ENCODE peak calls at places on chromosomes 2 and 18, in nine cellular contexts. J is cardiac fibroblast; E is AG09309; V is SK-N-MC; F is HepG2; I is CD8-positive, alpha-beta memory T cell; B is astrocyte of the spinal cord; M is CD8-positive, alpha-beta T cell; Y is left lung. R is an unnamed sample.

GRCh38 chr18:47174545-47175116 is 1.5 kb downstream of the IER3IP1 start:
- DNase-seq in J (no peak), Y (no peak), V (no peak), E (no peak), M (no peak), B (no peak), F (no peak), I (no peak), R (no peak)

GRCh38 chr18:470661-471501 is 29.6 kb downstream of the COLEC12 start:
- DNase-seq in Y (no peak), I (no peak), E (peak), V (no peak), B (peak), M (no peak), F (no peak), J (peak), R (no peak)

GRCh38 chr2:55047677-55048299 is 2.5 kb downstream of the RTN4 start:
- DNase-seq in I (no peak), Y (no peak), B (peak), J (peak), V (no peak), F (peak), E (no peak), M (no peak), R (no peak)

GRCh38 chr18:71994273-71994672 is 549.9 kb downstream of the CBLN2 start:
- DNase-seq in V (no peak), I (no peak), B (no peak), E (no peak), Y (no peak), M (no peak), F (no peak), J (no peak), R (no peak)

GRCh38 chr2:132448331-132448730 is 31.7 kb downstream of the GPR39 start:
- DNase-seq in E (no peak), Y (no peak), V (no peak), F (no peak), B (no peak), M (no peak), J (peak), I (no peak), R (no peak)

GRCh38 chr2:217732995-217733394 is 269.8 kb downstream of the TNS1 start:
- DNase-seq in B (no peak), F (no peak), V (no peak), M (no peak), I (no peak), Y (no peak), E (peak), J (peak), R (no peak)

GRCh38 chr2:120032297-120032696 is 19.4 kb downstream of the EPB41L5 start:
- DNase-seq in V (no peak), I (no peak), J (no peak), Y (no peak), E (no peak), M (no peak), F (no peak), B (no peak), R (no peak)

GRCh38 chr2:12771154-12771553 is 54.4 kb downstream of the TRIB2 start:
- DNase-seq in M (no peak), J (no peak), I (no peak), B (no peak), Y (no peak), V (no peak), E (no peak), F (no peak), R (no peak)

GRCh38 chr2:15561574-15562344 is 625 bp upstream of the NBAS start:
- DNase-seq in J (peak), E (no peak), M (peak), I (no peak), F (peak), V (no peak), Y (no peak), B (peak), R (no peak)

GRCh38 chr2:162198239-162198638 is 45.0 kb downstream of the FAP start:
- DNase-seq in V (no peak), Y (no peak), I (no peak), J (peak), M (no peak), B (peak), E (no peak), F (no peak), R (no peak)

GRCh38 chr2:189751080-189751658 is 11.4 kb downstream of the OSGEPL1 start:
- DNase-seq in B (peak), E (no peak), I (peak), J (peak), F (peak), Y (no peak), V (no peak), M (peak), R (no peak)

GRCh38 chr18:75455249-75456183 is 28.0 kb upstream of the SMIM21 start:
- DNase-seq in E (no peak), B (peak), M (no peak), I (no peak), V (no peak), Y (no peak), F (no peak), J (peak), R (no peak)

GRCh38 chr2:172063446-172063845 is 21.9 kb upstream of the DLX1 start:
- DNase-seq in Y (no peak), M (no peak), E (no peak), B (no peak), J (no peak), V (no peak), I (no peak), F (no peak), R (no peak)

GRCh38 chr18:5890606-5891360 is 4.5 kb downstream of the TMEM200C start:
- DNase-seq in J (no peak), B (no peak), V (no peak), F (peak), I (no peak), E (no peak), Y (peak), M (no peak), R (no peak)

GRCh38 chr2:197236159-197236558 is 74.4 kb downstream of the ANKRD44 start:
- DNase-seq in E (no peak), J (no peak), V (no peak), F (no peak), I (no peak), Y (no peak), M (no peak), B (no peak), R (no peak)

GRCh38 chr18:31563778-31564177 is 27.9 kb upstream of the TTR start:
- DNase-seq in I (no peak), F (no peak), M (no peak), Y (no peak), E (no peak), J (peak), V (no peak), B (no peak), R (no peak)

GRCh38 chr2:129056959-129057317 is 738.3 kb upstream of the HS6ST1 start:
- DNase-seq in M (no peak), I (no peak), Y (no peak), E (no peak), B (no peak), J (no peak), F (no peak), V (no peak), R (no peak)

GRCh38 chr2:143717532-143718168 is 588.4 kb downstream of the ARHGAP15 start:
- DNase-seq in J (peak), Y (no peak), M (no peak), B (peak), E (no peak), F (no peak), I (no peak), V (no peak), R (no peak)
- H3K4me3 ChIP-seq in J (no peak), Y (no peak), M (no peak), B (no peak), E (no peak), F (no peak), I (no peak), V (no peak), R (no peak)

GRCh38 chr18:50989711-50990110 is 21.9 kb downstream of the ELAC1 start:
- DNase-seq in J (no peak), V (no peak), E (no peak), Y (no peak), B (no peak), F (no peak), M (no peak), I (no peak), R (no peak)

GRCh38 chr18:50994031-50994430 is 26.2 kb downstream of the ELAC1 start:
- DNase-seq in Y (no peak), V (no peak), M (no peak), E (no peak), I (no peak), J (no peak), B (no peak), F (no peak), R (no peak)
- H3K4me3 ChIP-seq in Y (no peak), V (no peak), M (no peak), E (no peak), I (no peak), J (no peak), B (no peak), F (no peak), R (no peak)

GRCh38 chr2:241009601-241010530 is 11.4 kb downstream of the SNED1 start:
- DNase-seq in Y (no peak), E (peak), M (peak), F (no peak), J (peak), B (peak), I (peak), V (peak), R (no peak)
- H3K4me3 ChIP-seq in Y (peak), E (peak), M (peak), F (peak), J (peak), B (no peak), I (peak), V (peak), R (peak)

GRCh38 chr2:170717991-170718589 is 3.0 kb downstream of the SP5 start:
- DNase-seq in B (no peak), Y (no peak), V (no peak), J (no peak), E (no peak), I (no peak), M (no peak), F (peak), R (no peak)
- H3K4me3 ChIP-seq in B (no peak), Y (no peak), V (no peak), J (no peak), E (no peak), I (no peak), M (no peak), F (peak), R (no peak)

GRCh38 chr18:45835057-45835634 is 9.7 kb downstream of the SIGLEC15 start:
- DNase-seq in B (no peak), I (no peak), Y (no peak), J (no peak), F (no peak), E (no peak), M (no peak), V (no peak), R (no peak)

GRCh38 chr18:45837283-45838070 is 12.0 kb downstream of the SIGLEC15 start:
- DNase-seq in M (no peak), Y (no peak), B (peak), I (peak), E (no peak), F (no peak), J (peak), V (no peak), R (no peak)

GRCh38 chr18:45834303-45834702 is 8.8 kb downstream of the SIGLEC15 start:
- DNase-seq in B (no peak), Y (no peak), I (no peak), E (no peak), J (no peak), F (no peak), V (no peak), M (no peak), R (no peak)

GRCh38 chr18:45838302-45839070 is 13.0 kb downstream of the SIGLEC15 start:
- DNase-seq in E (no peak), B (no peak), J (no peak), Y (no peak), F (no peak), V (no peak), I (no peak), M (no peak), R (no peak)

GRCh38 chr18:45836242-45837215 is 11.1 kb downstream of the SIGLEC15 start:
- DNase-seq in V (no peak), J (no peak), Y (no peak), B (no peak), I (no peak), F (no peak), E (no peak), M (no peak), R (no peak)
- H3K4me3 ChIP-seq in V (no peak), J (no peak), Y (no peak), B (no peak), I (no peak), F (no peak), E (no peak), M (no peak), R (no peak)

GRCh38 chr18:77087391-77088141 is 45.0 kb downstream of the MBP start:
- DNase-seq in E (no peak), V (no peak), M (no peak), Y (no peak), F (no peak), I (no peak), J (peak), B (peak), R (no peak)
- H3K4me3 ChIP-seq in E (peak), V (no peak), M (no peak), Y (peak), F (peak), I (no peak), J (peak), B (peak), R (peak)

GRCh38 chr2:150469706-150470105 is 17.8 kb downstream of the RND3 start:
- DNase-seq in E (no peak), V (no peak), Y (no peak), I (no peak), B (peak), M (no peak), J (peak), F (no peak), R (no peak)

GRCh38 chr2:150473767-150474166 is 13.7 kb downstream of the RND3 start:
- DNase-seq in I (no peak), V (no peak), E (no peak), M (no peak), F (no peak), J (no peak), Y (no peak), B (no peak), R (no peak)

GRCh38 chr2:150474326-150475074 is 13.0 kb downstream of the RND3 start:
- DNase-seq in J (peak), V (no peak), Y (no peak), E (no peak), F (no peak), B (peak), I (no peak), M (no peak), R (no peak)

GRCh38 chr2:150470435-150470834 is 17.0 kb downstream of the RND3 start:
- DNase-seq in Y (no peak), I (no peak), V (no peak), F (no peak), J (peak), B (no peak), M (no peak), E (no peak), R (peak)

GRCh38 chr2:150472122-150472899 is 15.2 kb downstream of the RND3 start:
- DNase-seq in I (no peak), Y (peak), F (no peak), M (no peak), E (no peak), J (peak), B (peak), V (no peak), R (peak)
- H3K4me3 ChIP-seq in I (no peak), Y (no peak), F (no peak), M (no peak), E (no peak), J (no peak), B (no peak), V (no peak), R (no peak)

DNA sequence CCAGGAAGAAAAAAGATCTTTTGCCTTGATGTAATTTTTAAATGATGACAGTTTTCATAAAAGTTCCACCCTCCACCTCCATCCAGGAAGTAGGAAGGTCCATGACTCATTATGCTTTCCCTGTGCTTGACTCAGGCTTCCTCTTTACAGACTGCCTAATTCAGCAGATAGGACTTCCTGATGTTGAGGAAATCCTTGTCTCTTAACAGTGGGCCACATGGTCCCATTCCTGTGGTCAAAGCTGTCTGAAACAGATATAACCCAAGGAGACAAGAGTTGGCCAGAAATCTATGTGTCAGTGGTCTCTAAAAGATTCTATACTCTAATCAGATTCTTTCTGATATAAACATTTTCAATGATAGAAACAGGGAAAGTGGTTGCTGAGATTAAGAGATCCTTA is 119.1 kb downstream of the BAZ2B start:
- DNase-seq in F (peak), Y (no peak), I (no peak), J (peak), V (no peak), E (peak), B (peak), M (no peak), R (peak)
- H3K4me3 ChIP-seq in F (no peak), Y (no peak), I (no peak), J (no peak), V (no peak), E (no peak), B (no peak), M (no peak), R (no peak)

R was measured in keratinocyte.